ENCODE peak calls at places on chromosome 1, in six cellular contexts. One of them, this sample, is unnamed.
A peak's percentile ranks its signal among the peaks of the same experiment; 100 is the strongest.

GRCh38 chr1:153390938-153391710 is at the start of gene S100A8:
- DNase-seq in left cardiac atrium: peak; percentile 73
- DNase-seq in H7: no peak
- DNase-seq in NCI-H2081 treated with DMSO at 0.1 percent for 48 hours: no peak
- DNase-seq in stimulated activated CD4-positive, alpha-beta T cell treated with anti-CD3 and anti-CD28 coated beads, Interleukin-4, amount 100 ng/mL, for 24 hours: no peak
- DNase-seq in cardiac muscle cell: peak; percentile 29
- DNase-seq in this sample: no peak

GRCh38 chr1:230067871-230068814 is 1.1 kb downstream of the GALNT2 start:
- DNase-seq in NCI-H2081 treated with DMSO at 0.1 percent for 48 hours: no peak
- DNase-seq in H7: peak; percentile 83
- DNase-seq in left cardiac atrium: peak; percentile 42
- DNase-seq in cardiac muscle cell: peak; percentile 36
- DNase-seq in stimulated activated CD4-positive, alpha-beta T cell treated with anti-CD3 and anti-CD28 coated beads, Interleukin-4, amount 100 ng/mL, for 24 hours: peak; percentile 17
- DNase-seq in this sample: no peak

GRCh38 chr1:39808784-39809517 is 20.3 kb upstream of the BMP8B start:
- DNase-seq in stimulated activated CD4-positive, alpha-beta T cell treated with anti-CD3 and anti-CD28 coated beads, Interleukin-4, amount 100 ng/mL, for 24 hours: no peak
- DNase-seq in cardiac muscle cell: no peak
- DNase-seq in NCI-H2081 treated with DMSO at 0.1 percent for 48 hours: no peak
- DNase-seq in H7: no peak
- DNase-seq in left cardiac atrium: no peak
- DNase-seq in this sample: no peak

GRCh38 chr1:156807627-156808026 is 9.0 kb downstream of the SH2D2A start:
- DNase-seq in cardiac muscle cell: no peak
- DNase-seq in left cardiac atrium: no peak
- DNase-seq in stimulated activated CD4-positive, alpha-beta T cell treated with anti-CD3 and anti-CD28 coated beads, Interleukin-4, amount 100 ng/mL, for 24 hours: no peak
- DNase-seq in H7: no peak
- DNase-seq in NCI-H2081 treated with DMSO at 0.1 percent for 48 hours: no peak
- DNase-seq in this sample: no peak

GRCh38 chr1:70910013-70910412 is 137.6 kb downstream of the PTGER3 start:
- DNase-seq in stimulated activated CD4-positive, alpha-beta T cell treated with anti-CD3 and anti-CD28 coated beads, Interleukin-4, amount 100 ng/mL, for 24 hours: no peak
- DNase-seq in cardiac muscle cell: no peak
- DNase-seq in NCI-H2081 treated with DMSO at 0.1 percent for 48 hours: no peak
- DNase-seq in H7: no peak
- DNase-seq in left cardiac atrium: no peak
- DNase-seq in this sample: no peak

GRCh38 chr1:17866451-17867029 is 111.4 kb downstream of the ACTL8 start:
- DNase-seq in NCI-H2081 treated with DMSO at 0.1 percent for 48 hours: no peak
- DNase-seq in left cardiac atrium: no peak
- DNase-seq in H7: no peak
- DNase-seq in stimulated activated CD4-positive, alpha-beta T cell treated with anti-CD3 and anti-CD28 coated beads, Interleukin-4, amount 100 ng/mL, for 24 hours: no peak
- DNase-seq in cardiac muscle cell: peak; percentile 88
- DNase-seq in this sample: no peak

GRCh38 chr1:33301273-33301984 is 19.5 kb downstream of the A3GALT2 start:
- DNase-seq in H7: no peak
- DNase-seq in NCI-H2081 treated with DMSO at 0.1 percent for 48 hours: no peak
- DNase-seq in cardiac muscle cell: peak; percentile 38
- DNase-seq in left cardiac atrium: no peak
- DNase-seq in stimulated activated CD4-positive, alpha-beta T cell treated with anti-CD3 and anti-CD28 coated beads, Interleukin-4, amount 100 ng/mL, for 24 hours: no peak
- DNase-seq in this sample: no peak

GRCh38 chr1:162716123-162716522 is 74.4 kb upstream of the HSD17B7 start:
- DNase-seq in H7: no peak
- DNase-seq in cardiac muscle cell: no peak
- DNase-seq in left cardiac atrium: peak; percentile 34
- DNase-seq in NCI-H2081 treated with DMSO at 0.1 percent for 48 hours: no peak
- DNase-seq in stimulated activated CD4-positive, alpha-beta T cell treated with anti-CD3 and anti-CD28 coated beads, Interleukin-4, amount 100 ng/mL, for 24 hours: no peak
- DNase-seq in this sample: no peak

GRCh38 chr1:41383094-41383852 is 22.0 kb downstream of the FOXO6 start:
- DNase-seq in NCI-H2081 treated with DMSO at 0.1 percent for 48 hours: no peak
- DNase-seq in stimulated activated CD4-positive, alpha-beta T cell treated with anti-CD3 and anti-CD28 coated beads, Interleukin-4, amount 100 ng/mL, for 24 hours: peak; percentile 43
- DNase-seq in H7: peak; percentile 83
- DNase-seq in cardiac muscle cell: peak; percentile 74
- DNase-seq in left cardiac atrium: no peak
- DNase-seq in this sample: no peak

GRCh38 chr1:119371800-119372199 is 3.2 kb downstream of the HAO2 start:
- DNase-seq in left cardiac atrium: no peak
- DNase-seq in stimulated activated CD4-positive, alpha-beta T cell treated with anti-CD3 and anti-CD28 coated beads, Interleukin-4, amount 100 ng/mL, for 24 hours: no peak
- DNase-seq in NCI-H2081 treated with DMSO at 0.1 percent for 48 hours: no peak
- DNase-seq in H7: no peak
- DNase-seq in cardiac muscle cell: no peak
- DNase-seq in this sample: no peak

GRCh38 chr1:184672013-184672726 is 82.5 kb downstream of the EDEM3 start:
- DNase-seq in left cardiac atrium: no peak
- DNase-seq in stimulated activated CD4-positive, alpha-beta T cell treated with anti-CD3 and anti-CD28 coated beads, Interleukin-4, amount 100 ng/mL, for 24 hours: no peak
- DNase-seq in H7: no peak
- DNase-seq in cardiac muscle cell: no peak
- DNase-seq in NCI-H2081 treated with DMSO at 0.1 percent for 48 hours: no peak
- DNase-seq in this sample: no peak

GRCh38 chr1:22317231-22317919 is 134.3 kb upstream of the ZBTB40 start:
- DNase-seq in cardiac muscle cell: peak; percentile 20
- DNase-seq in stimulated activated CD4-positive, alpha-beta T cell treated with anti-CD3 and anti-CD28 coated beads, Interleukin-4, amount 100 ng/mL, for 24 hours: no peak
- DNase-seq in left cardiac atrium: no peak
- DNase-seq in H7: peak; percentile 92
- DNase-seq in NCI-H2081 treated with DMSO at 0.1 percent for 48 hours: no peak
- DNase-seq in this sample: no peak

GRCh38 chr1:203512830-203513578 is 19.1 kb downstream of the OPTC start:
- DNase-seq in H7: no peak
- DNase-seq in cardiac muscle cell: peak; percentile 89
- DNase-seq in stimulated activated CD4-positive, alpha-beta T cell treated with anti-CD3 and anti-CD28 coated beads, Interleukin-4, amount 100 ng/mL, for 24 hours: peak; percentile 53
- DNase-seq in NCI-H2081 treated with DMSO at 0.1 percent for 48 hours: no peak
- DNase-seq in left cardiac atrium: peak; percentile 61
- DNase-seq in this sample: peak; percentile 61

GRCh38 chr1:110523011-110523410 is 4.0 kb upstream of the KCNA10 start:
- DNase-seq in cardiac muscle cell: no peak
- DNase-seq in H7: no peak
- DNase-seq in NCI-H2081 treated with DMSO at 0.1 percent for 48 hours: no peak
- DNase-seq in stimulated activated CD4-positive, alpha-beta T cell treated with anti-CD3 and anti-CD28 coated beads, Interleukin-4, amount 100 ng/mL, for 24 hours: no peak
- DNase-seq in left cardiac atrium: no peak
- DNase-seq in this sample: no peak

GRCh38 chr1:207243756-207244408 is 77.6 kb upstream of the CD55 start:
- DNase-seq in H7: no peak
- DNase-seq in cardiac muscle cell: no peak
- DNase-seq in stimulated activated CD4-positive, alpha-beta T cell treated with anti-CD3 and anti-CD28 coated beads, Interleukin-4, amount 100 ng/mL, for 24 hours: no peak
- DNase-seq in left cardiac atrium: no peak
- DNase-seq in NCI-H2081 treated with DMSO at 0.1 percent for 48 hours: no peak
- DNase-seq in this sample: no peak

GRCh38 chr1:17643861-17644703 is 104.6 kb downstream of the ARHGEF10L start:
- DNase-seq in NCI-H2081 treated with DMSO at 0.1 percent for 48 hours: no peak
- DNase-seq in left cardiac atrium: no peak
- DNase-seq in cardiac muscle cell: no peak
- DNase-seq in stimulated activated CD4-positive, alpha-beta T cell treated with anti-CD3 and anti-CD28 coated beads, Interleukin-4, amount 100 ng/mL, for 24 hours: no peak
- DNase-seq in H7: peak; percentile 81
- DNase-seq in this sample: no peak

GRCh38 chr1:107529511-107530149 is 388.8 kb downstream of the NTNG1 start:
- DNase-seq in NCI-H2081 treated with DMSO at 0.1 percent for 48 hours: peak; percentile 37
- DNase-seq in cardiac muscle cell: peak; percentile 58
- DNase-seq in left cardiac atrium: no peak
- DNase-seq in stimulated activated CD4-positive, alpha-beta T cell treated with anti-CD3 and anti-CD28 coated beads, Interleukin-4, amount 100 ng/mL, for 24 hours: no peak
- DNase-seq in H7: peak; percentile 61
- DNase-seq in this sample: no peak

GRCh38 chr1:8408151-8408839 is 90.4 kb downstream of the SLC45A1 start:
- DNase-seq in stimulated activated CD4-positive, alpha-beta T cell treated with anti-CD3 and anti-CD28 coated beads, Interleukin-4, amount 100 ng/mL, for 24 hours: no peak
- DNase-seq in H7: no peak
- DNase-seq in cardiac muscle cell: peak; percentile 97
- DNase-seq in NCI-H2081 treated with DMSO at 0.1 percent for 48 hours: no peak
- DNase-seq in left cardiac atrium: peak; percentile 88
- DNase-seq in this sample: no peak

GRCh38 chr1:24418898-24419628 is 3.5 kb downstream of the NIPAL3 start:
- DNase-seq in NCI-H2081 treated with DMSO at 0.1 percent for 48 hours: no peak
- DNase-seq in cardiac muscle cell: peak; percentile 66
- DNase-seq in left cardiac atrium: peak; percentile 48
- DNase-seq in H7: no peak
- DNase-seq in stimulated activated CD4-positive, alpha-beta T cell treated with anti-CD3 and anti-CD28 coated beads, Interleukin-4, amount 100 ng/mL, for 24 hours: no peak
- DNase-seq in this sample: no peak

GRCh38 chr1:54329337-54329954 is 76.7 kb downstream of the SSBP3 start:
- DNase-seq in H7: no peak
- DNase-seq in left cardiac atrium: no peak
- DNase-seq in stimulated activated CD4-positive, alpha-beta T cell treated with anti-CD3 and anti-CD28 coated beads, Interleukin-4, amount 100 ng/mL, for 24 hours: no peak
- DNase-seq in NCI-H2081 treated with DMSO at 0.1 percent for 48 hours: no peak
- DNase-seq in cardiac muscle cell: no peak
- DNase-seq in this sample: no peak

GRCh38 chr1:168623003-168623828 is 46.8 kb downstream of the XCL1 start:
- DNase-seq in left cardiac atrium: peak; percentile 48
- DNase-seq in H7: no peak
- DNase-seq in NCI-H2081 treated with DMSO at 0.1 percent for 48 hours: no peak
- DNase-seq in cardiac muscle cell: peak; percentile 67
- DNase-seq in stimulated activated CD4-positive, alpha-beta T cell treated with anti-CD3 and anti-CD28 coated beads, Interleukin-4, amount 100 ng/mL, for 24 hours: no peak
- DNase-seq in this sample: no peak

GRCh38 chr1:2803931-2804627 is 2.6 kb upstream of the TTC34 start:
- DNase-seq in cardiac muscle cell: no peak
- DNase-seq in left cardiac atrium: peak; percentile 6
- DNase-seq in stimulated activated CD4-positive, alpha-beta T cell treated with anti-CD3 and anti-CD28 coated beads, Interleukin-4, amount 100 ng/mL, for 24 hours: no peak
- DNase-seq in H7: no peak
- DNase-seq in NCI-H2081 treated with DMSO at 0.1 percent for 48 hours: no peak
- DNase-seq in this sample: no peak

GRCh38 chr1:25038699-25039098 is 108.6 kb upstream of the RUNX3 start:
- DNase-seq in NCI-H2081 treated with DMSO at 0.1 percent for 48 hours: no peak
- DNase-seq in stimulated activated CD4-positive, alpha-beta T cell treated with anti-CD3 and anti-CD28 coated beads, Interleukin-4, amount 100 ng/mL, for 24 hours: no peak
- DNase-seq in H7: no peak
- DNase-seq in cardiac muscle cell: no peak
- DNase-seq in left cardiac atrium: no peak
- DNase-seq in this sample: no peak

GRCh38 chr1:14698206-14698605 is 99.7 kb downstream of the KAZN start:
- DNase-seq in NCI-H2081 treated with DMSO at 0.1 percent for 48 hours: no peak
- DNase-seq in stimulated activated CD4-positive, alpha-beta T cell treated with anti-CD3 and anti-CD28 coated beads, Interleukin-4, amount 100 ng/mL, for 24 hours: no peak
- DNase-seq in H7: no peak
- DNase-seq in cardiac muscle cell: no peak
- DNase-seq in left cardiac atrium: no peak
- DNase-seq in this sample: no peak

GRCh38 chr1:111656093-111657017 is 36.8 kb downstream of the RAP1A start:
- DNase-seq in stimulated activated CD4-positive, alpha-beta T cell treated with anti-CD3 and anti-CD28 coated beads, Interleukin-4, amount 100 ng/mL, for 24 hours: no peak
- DNase-seq in cardiac muscle cell: peak; percentile 68
- DNase-seq in H7: peak; percentile 46
- DNase-seq in left cardiac atrium: no peak
- DNase-seq in NCI-H2081 treated with DMSO at 0.1 percent for 48 hours: no peak
- DNase-seq in this sample: peak; percentile 29

GRCh38 chr1:39272027-39272790 is 67.7 kb downstream of the MACF1 start:
- DNase-seq in left cardiac atrium: no peak
- DNase-seq in H7: no peak
- DNase-seq in NCI-H2081 treated with DMSO at 0.1 percent for 48 hours: no peak
- DNase-seq in cardiac muscle cell: no peak
- DNase-seq in stimulated activated CD4-positive, alpha-beta T cell treated with anti-CD3 and anti-CD28 coated beads, Interleukin-4, amount 100 ng/mL, for 24 hours: peak; percentile 7
- DNase-seq in this sample: no peak

GRCh38 chr1:64072089-64072835 is 131.2 kb upstream of the UBE2U start:
- DNase-seq in stimulated activated CD4-positive, alpha-beta T cell treated with anti-CD3 and anti-CD28 coated beads, Interleukin-4, amount 100 ng/mL, for 24 hours: no peak
- DNase-seq in cardiac muscle cell: peak; percentile 48
- DNase-seq in NCI-H2081 treated with DMSO at 0.1 percent for 48 hours: no peak
- DNase-seq in left cardiac atrium: no peak
- DNase-seq in H7: no peak
- DNase-seq in this sample: no peak

GRCh38 chr1:36675931-36676562 is 193.3 kb upstream of the CSF3R start:
- DNase-seq in NCI-H2081 treated with DMSO at 0.1 percent for 48 hours: no peak
- DNase-seq in left cardiac atrium: no peak
- DNase-seq in H7: no peak
- DNase-seq in stimulated activated CD4-positive, alpha-beta T cell treated with anti-CD3 and anti-CD28 coated beads, Interleukin-4, amount 100 ng/mL, for 24 hours: no peak
- DNase-seq in cardiac muscle cell: no peak
- DNase-seq in this sample: no peak

GRCh38 chr1:183368213-183369108 is 49.7 kb downstream of the NMNAT2 start:
- DNase-seq in NCI-H2081 treated with DMSO at 0.1 percent for 48 hours: no peak
- DNase-seq in H7: no peak
- DNase-seq in stimulated activated CD4-positive, alpha-beta T cell treated with anti-CD3 and anti-CD28 coated beads, Interleukin-4, amount 100 ng/mL, for 24 hours: no peak
- DNase-seq in cardiac muscle cell: no peak
- DNase-seq in left cardiac atrium: no peak
- DNase-seq in this sample: no peak

GRCh38 chr1:232226197-232226681 is 403.7 kb downstream of the SIPA1L2 start:
- DNase-seq in cardiac muscle cell: peak; percentile 64
- DNase-seq in NCI-H2081 treated with DMSO at 0.1 percent for 48 hours: peak; percentile 34
- DNase-seq in H7: peak; percentile 33
- DNase-seq in stimulated activated CD4-positive, alpha-beta T cell treated with anti-CD3 and anti-CD28 coated beads, Interleukin-4, amount 100 ng/mL, for 24 hours: peak; percentile 5
- DNase-seq in left cardiac atrium: no peak
- DNase-seq in this sample: peak; percentile 6

GRCh38 chr1:57218487-57219079 is 205.3 kb downstream of the DAB1 start:
- DNase-seq in cardiac muscle cell: peak; percentile 25
- DNase-seq in stimulated activated CD4-positive, alpha-beta T cell treated with anti-CD3 and anti-CD28 coated beads, Interleukin-4, amount 100 ng/mL, for 24 hours: no peak
- DNase-seq in H7: no peak
- DNase-seq in left cardiac atrium: no peak
- DNase-seq in NCI-H2081 treated with DMSO at 0.1 percent for 48 hours: no peak
- DNase-seq in this sample: no peak

GRCh38 chr1:200130552-200130951 is 103.0 kb downstream of the NR5A2 start:
- DNase-seq in stimulated activated CD4-positive, alpha-beta T cell treated with anti-CD3 and anti-CD28 coated beads, Interleukin-4, amount 100 ng/mL, for 24 hours: no peak
- DNase-seq in cardiac muscle cell: peak; percentile 16
- DNase-seq in left cardiac atrium: no peak
- DNase-seq in H7: no peak
- DNase-seq in NCI-H2081 treated with DMSO at 0.1 percent for 48 hours: no peak
- DNase-seq in this sample: no peak

GRCh38 chr1:3237994-3238704 is 169.1 kb downstream of the PRDM16 start:
- DNase-seq in stimulated activated CD4-positive, alpha-beta T cell treated with anti-CD3 and anti-CD28 coated beads, Interleukin-4, amount 100 ng/mL, for 24 hours: no peak
- DNase-seq in NCI-H2081 treated with DMSO at 0.1 percent for 48 hours: no peak
- DNase-seq in left cardiac atrium: no peak
- DNase-seq in H7: no peak
- DNase-seq in cardiac muscle cell: no peak
- DNase-seq in this sample: no peak

GRCh38 chr1:203557958-203558760 is 64.2 kb downstream of the OPTC start:
- DNase-seq in stimulated activated CD4-positive, alpha-beta T cell treated with anti-CD3 and anti-CD28 coated beads, Interleukin-4, amount 100 ng/mL, for 24 hours: no peak
- DNase-seq in H7: no peak
- DNase-seq in left cardiac atrium: peak; percentile 69
- DNase-seq in NCI-H2081 treated with DMSO at 0.1 percent for 48 hours: no peak
- DNase-seq in cardiac muscle cell: peak; percentile 94
- DNase-seq in this sample: no peak

GRCh38 chr1:27883536-27884181 is 11.3 kb downstream of the THEMIS2 start:
- DNase-seq in NCI-H2081 treated with DMSO at 0.1 percent for 48 hours: no peak
- DNase-seq in H7: no peak
- DNase-seq in cardiac muscle cell: no peak
- DNase-seq in left cardiac atrium: no peak
- DNase-seq in stimulated activated CD4-positive, alpha-beta T cell treated with anti-CD3 and anti-CD28 coated beads, Interleukin-4, amount 100 ng/mL, for 24 hours: no peak
- DNase-seq in this sample: no peak

GRCh38 chr1:220748091-220748934 is at the start of gene MTARC2:
- DNase-seq in H7: peak; percentile 88
- DNase-seq in stimulated activated CD4-positive, alpha-beta T cell treated with anti-CD3 and anti-CD28 coated beads, Interleukin-4, amount 100 ng/mL, for 24 hours: no peak
- DNase-seq in cardiac muscle cell: peak; percentile 79
- DNase-seq in left cardiac atrium: peak; percentile 90
- DNase-seq in NCI-H2081 treated with DMSO at 0.1 percent for 48 hours: no peak
- DNase-seq in this sample: no peak

GRCh38 chr1:165383067-165383466 is 26.6 kb upstream of the LMX1A start:
- DNase-seq in cardiac muscle cell: peak; percentile 33
- DNase-seq in left cardiac atrium: peak; percentile 59
- DNase-seq in NCI-H2081 treated with DMSO at 0.1 percent for 48 hours: no peak
- DNase-seq in H7: no peak
- DNase-seq in stimulated activated CD4-positive, alpha-beta T cell treated with anti-CD3 and anti-CD28 coated beads, Interleukin-4, amount 100 ng/mL, for 24 hours: no peak
- DNase-seq in this sample: no peak

GRCh38 chr1:171742577-171742922 is 685 bp upstream of the VAMP4 start:
- DNase-seq in H7: peak; percentile 51
- DNase-seq in stimulated activated CD4-positive, alpha-beta T cell treated with anti-CD3 and anti-CD28 coated beads, Interleukin-4, amount 100 ng/mL, for 24 hours: peak; percentile 23
- DNase-seq in NCI-H2081 treated with DMSO at 0.1 percent for 48 hours: no peak
- DNase-seq in cardiac muscle cell: peak; percentile 44
- DNase-seq in left cardiac atrium: peak; percentile 51
- DNase-seq in this sample: no peak